ENCODE peak calls at places on chromosomes 5 and 9, in ten cellular contexts. Y is IMR-90; E is transverse colon; M is CD8-positive, alpha-beta T cell; H is cardiac muscle cell; X is OCI-LY7; D is right cardiac atrium; K is pancreas; L is mucosa of descending colon; Q is left ventricle myocardium inferior. T is an unnamed sample.

GRCh38 chr5:53766683-53767082 is 206.2 kb downstream of the NDUFS4 start:
- DNase-seq in Y (no peak), E (no peak), M (no peak), H (no peak), X (no peak), D (no peak), K (no peak), L (no peak), Q (no peak), T (no peak)

GRCh38 chr9:13181652-13182051 is 97.8 kb downstream of the MPDZ start:
- DNase-seq in Y (peak; percentile 38), E (no peak), M (no peak), H (peak; percentile 7), X (no peak), D (no peak), K (no peak), L (no peak), Q (no peak), T (no peak)

GRCh38 chr5:150585781-150586461 is 54.5 kb upstream of the SYNPO start:
- DNase-seq in Y (no peak), E (peak; percentile 88), M (no peak), H (no peak), X (no peak), D (no peak), K (peak; percentile 57), L (peak; percentile 87), Q (no peak), T (peak; percentile 89)

GRCh38 chr9:88663766-88664419 is 128.9 kb downstream of the NXNL2 start:
- DNase-seq in Y (peak; percentile 75), E (no peak), M (no peak), H (peak; percentile 85), X (no peak), D (no peak), K (no peak), L (no peak), Q (no peak), T (no peak)

GRCh38 chr5:6143523-6143922 is 234.8 kb downstream of the MED10 start:
- DNase-seq in Y (no peak), E (no peak), M (no peak), H (no peak), X (no peak), D (no peak), K (no peak), L (no peak), Q (no peak), T (no peak)

GRCh38 chr5:140189977-140190867 is 15.2 kb downstream of the CYSTM1 start:
- DNase-seq in Y (peak; percentile 78), E (no peak), M (no peak), H (peak; percentile 51), X (no peak), D (no peak), K (no peak), L (no peak), Q (no peak), T (no peak)

GRCh38 chr5:173997331-173997730 is 8.4 kb downstream of the C5orf47 start:
- DNase-seq in Y (no peak), E (no peak), M (no peak), H (no peak), X (no peak), D (no peak), K (no peak), L (no peak), Q (no peak), T (no peak)

GRCh38 chr9:33290994-33291397 is 680 bp downstream of the NFX1 start:
- DNase-seq in Y (peak; percentile 91), E (no peak), M (no peak), H (no peak), X (no peak), D (no peak), K (no peak), L (no peak), Q (no peak), T (no peak)

GRCh38 chr5:85069659-85070640 is 685.3 kb upstream of the EDIL3 start:
- DNase-seq in Y (no peak), E (no peak), M (no peak), H (peak; percentile 2), X (no peak), D (no peak), K (no peak), L (no peak), Q (no peak), T (no peak)

GRCh38 chr5:2156358-2157059 is 273.8 kb upstream of the IRX4 start:
- DNase-seq in Y (no peak), E (no peak), M (no peak), H (no peak), X (no peak), D (no peak), K (no peak), L (no peak), Q (no peak), T (no peak)

GRCh38 chr9:98658965-98659364 is 49.8 kb downstream of the GABBR2 start:
- DNase-seq in Y (peak; percentile 87), E (no peak), M (no peak), H (peak; percentile 71), X (no peak), D (no peak), K (no peak), L (no peak), Q (no peak), T (no peak)

GRCh38 chr9:121529237-121529987 is 29.8 kb upstream of the GGTA1 start:
- DNase-seq in Y (peak; percentile 99), E (peak; percentile 74), M (no peak), H (peak; percentile 99), X (no peak), D (peak; percentile 99), K (peak; percentile 81), L (peak; percentile 70), Q (peak; percentile 98), T (peak; percentile 49)

GRCh38 chr5:38515648-38516047 is 40.8 kb downstream of the LIFR start:
- DNase-seq in Y (peak; percentile 47), E (no peak), M (no peak), H (peak; percentile 61), X (no peak), D (no peak), K (no peak), L (no peak), Q (no peak), T (no peak)

GRCh38 chr5:111635946-111636315 is 121.1 kb downstream of the NREP start:
- DNase-seq in Y (peak; percentile 39), E (no peak), M (no peak), H (peak; percentile 67), X (no peak), D (no peak), K (no peak), L (no peak), Q (no peak), T (no peak)

GRCh38 chr5:119578937-119579336 is 50.4 kb upstream of the FAM170A start:
- DNase-seq in Y (peak; percentile 2), E (no peak), M (no peak), H (peak; percentile 10), X (peak; percentile 58), D (no peak), K (no peak), L (no peak), Q (no peak), T (no peak)

DNA sequence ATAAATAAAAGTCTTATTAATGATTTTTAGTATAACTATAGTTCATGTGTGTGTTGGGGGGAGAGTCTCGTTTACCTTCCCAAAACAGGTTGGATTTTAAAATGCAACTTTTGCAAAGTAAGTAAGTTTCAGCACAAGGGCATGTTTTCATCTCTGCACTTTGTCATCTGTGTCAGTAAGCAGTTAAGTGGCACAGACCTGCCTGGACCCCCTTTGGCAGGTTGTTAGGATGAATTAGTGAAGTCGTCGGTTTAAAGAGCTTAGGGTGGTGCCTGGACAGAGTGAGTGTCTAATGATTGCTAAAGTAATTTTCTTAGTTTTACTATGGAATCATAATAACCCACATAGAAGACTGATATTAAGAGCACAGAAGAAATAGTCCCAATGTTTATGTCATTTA is 74.9 kb downstream of the TRIO start:
- DNase-seq in Y (no peak), E (no peak), M (no peak), H (no peak), X (no peak), D (no peak), K (no peak), L (no peak), Q (no peak), T (no peak)
- H3K4me1 ChIP-seq in Y (peaks cover 45% of the 10 kb centered on the region), E (peaks cover 94% of the 10 kb centered on the region), M (no peaks in the 10 kb centered on the region), H (peaks cover 43% of the 10 kb centered on the region), X (peaks cover 99% of the 10 kb centered on the region), D (peaks cover 29% of the 10 kb centered on the region), K (peaks cover 11% of the 10 kb centered on the region), L (peaks cover 71% of the 10 kb centered on the region), Q (peaks cover 78% of the 10 kb centered on the region), T (peaks cover 11% of the 10 kb centered on the region)

GRCh38 chr9:24436761-24437160 is 108.9 kb downstream of the IZUMO3 start:
- DNase-seq in Y (no peak), E (no peak), M (no peak), H (no peak), X (no peak), D (no peak), K (no peak), L (no peak), Q (no peak), T (no peak)

DNA sequence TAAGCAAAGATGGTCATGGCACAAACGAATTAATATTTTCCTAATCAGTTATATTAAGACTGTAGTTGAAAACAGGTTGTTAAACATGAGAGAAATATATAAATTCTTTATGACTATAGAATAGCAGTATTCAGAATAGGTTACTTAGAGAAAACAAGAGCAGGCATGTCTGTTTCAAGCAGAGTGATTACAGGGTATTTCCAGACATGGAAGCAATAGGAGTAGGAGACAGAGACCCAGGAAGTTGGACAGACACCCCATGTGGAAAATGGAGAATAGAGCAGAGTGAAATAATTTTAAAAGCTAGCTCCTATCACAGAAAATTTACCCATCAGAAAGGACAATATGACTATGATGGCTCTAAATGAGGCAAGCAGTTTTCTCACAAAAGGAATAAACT is 111.5 kb downstream of the IZUMO3 start:
- DNase-seq in Y (no peak), E (no peak), M (no peak), H (no peak), X (no peak), D (no peak), K (no peak), L (no peak), Q (no peak), T (no peak)
- H3K9me3 ChIP-seq in Y (no peaks in the 10 kb centered on the region), E (no peaks in the 10 kb centered on the region), M (no peaks in the 10 kb centered on the region), H (no peaks in the 10 kb centered on the region), X (no peaks in the 10 kb centered on the region), D (no peaks in the 10 kb centered on the region), K (no peaks in the 10 kb centered on the region), L (no peaks in the 10 kb centered on the region), Q (peaks cover 35% of the 10 kb centered on the region), T (no peaks in the 10 kb centered on the region)

GRCh38 chr5:172422255-172422654 is 32.1 kb downstream of the SH3PXD2B start:
- DNase-seq in Y (no peak), E (no peak), M (no peak), H (no peak), X (no peak), D (no peak), K (no peak), L (no peak), Q (no peak), T (no peak)
- H3K4me1 ChIP-seq in Y (peaks cover 38% of the 10 kb centered on the region), E (peaks cover 56% of the 10 kb centered on the region), M (no peaks in the 10 kb centered on the region), H (peaks cover 21% of the 10 kb centered on the region), X (no peaks in the 10 kb centered on the region), D (peaks cover 13% of the 10 kb centered on the region), K (peaks cover 34% of the 10 kb centered on the region), L (peaks cover 27% of the 10 kb centered on the region), Q (peaks cover 41% of the 10 kb centered on the region), T (peaks cover 10% of the 10 kb centered on the region)

DNA sequence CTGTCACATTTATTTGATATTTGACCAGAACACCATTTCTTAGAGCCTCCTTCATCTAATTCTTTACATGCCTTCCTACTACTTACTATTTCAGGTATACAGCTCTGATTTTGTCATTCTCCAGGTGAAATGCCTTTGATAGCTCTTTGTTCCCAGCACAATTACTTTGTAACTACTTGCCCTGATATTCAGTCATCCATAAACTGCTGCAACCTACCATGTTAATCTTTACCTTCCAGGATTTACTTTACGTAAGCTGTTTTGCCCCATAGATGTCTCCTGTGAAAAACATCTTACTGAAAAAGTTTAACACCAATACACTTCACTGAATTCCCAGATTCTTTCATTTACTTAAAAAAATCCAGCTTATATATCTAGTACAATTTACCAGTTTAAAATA is 443.8 kb upstream of the CYLC2 start:
- DNase-seq in Y (no peak), E (no peak), M (no peak), H (no peak), X (no peak), D (no peak), K (no peak), L (no peak), Q (no peak), T (no peak)
- H3K9me3 ChIP-seq in Y (peaks cover 6% of the 10 kb centered on the region), E (no peaks in the 10 kb centered on the region), M (no peaks in the 10 kb centered on the region), H (no peaks in the 10 kb centered on the region), X (no peaks in the 10 kb centered on the region), D (no peaks in the 10 kb centered on the region), K (no peaks in the 10 kb centered on the region), L (peaks cover 14% of the 10 kb centered on the region), Q (peaks cover 42% of the 10 kb centered on the region), T (no peaks in the 10 kb centered on the region)